ENCODE peak calls at places on chromosomes 1 and 21, in nine cellular contexts. One of them, this sample, is unnamed.

GRCh38 chr1:218967836-218968235 is 205.8 kb upstream of the LYPLAL1 start:
- DNase-seq in A172: peak; percentile 85
- DNase-seq in psoas muscle: no peak
- DNase-seq in CD8-positive, alpha-beta T cell: no peak
- DNase-seq in NCI-H510A: no peak
- DNase-seq in fibroblast of the aortic adventitia: peak; percentile 12
- DNase-seq in NCI-H2227 treated with DMSO at 0.1 percent for 48 hours: no peak
- DNase-seq in Daoy: peak; percentile 15
- DNase-seq in ureter: no peak
- DNase-seq in this sample: peak; percentile 41

GRCh38 chr1:20964540-20965484 is 177.7 kb upstream of the HP1BP3 start:
- DNase-seq in A172: peak; percentile 0
- DNase-seq in psoas muscle: no peak
- DNase-seq in CD8-positive, alpha-beta T cell: no peak
- DNase-seq in NCI-H510A: no peak
- DNase-seq in fibroblast of the aortic adventitia: peak; percentile 35
- DNase-seq in NCI-H2227 treated with DMSO at 0.1 percent for 48 hours: no peak
- DNase-seq in Daoy: no peak
- DNase-seq in ureter: no peak
- DNase-seq in this sample: no peak

GRCh38 chr1:214476958-214477870 is 74.2 kb downstream of the PTPN14 start:
- DNase-seq in A172: no peak
- DNase-seq in psoas muscle: no peak
- DNase-seq in CD8-positive, alpha-beta T cell: no peak
- DNase-seq in NCI-H510A: no peak
- DNase-seq in fibroblast of the aortic adventitia: peak; percentile 92
- DNase-seq in NCI-H2227 treated with DMSO at 0.1 percent for 48 hours: no peak
- DNase-seq in Daoy: peak; percentile 83
- DNase-seq in ureter: no peak
- DNase-seq in this sample: peak; percentile 81

GRCh38 chr21:14545906-14546480 is at the start of gene SAMSN1:
- DNase-seq in A172: no peak
- DNase-seq in psoas muscle: no peak
- DNase-seq in CD8-positive, alpha-beta T cell: peak; percentile 37
- DNase-seq in NCI-H510A: no peak
- DNase-seq in fibroblast of the aortic adventitia: peak; percentile 33
- DNase-seq in NCI-H2227 treated with DMSO at 0.1 percent for 48 hours: no peak
- DNase-seq in Daoy: no peak
- DNase-seq in ureter: no peak
- DNase-seq in this sample: peak; percentile 45

GRCh38 chr1:200150721-200151120 is 123.2 kb downstream of the NR5A2 start:
- DNase-seq in A172: peak; percentile 82
- DNase-seq in psoas muscle: no peak
- DNase-seq in CD8-positive, alpha-beta T cell: no peak
- DNase-seq in NCI-H510A: no peak
- DNase-seq in fibroblast of the aortic adventitia: peak; percentile 72
- DNase-seq in NCI-H2227 treated with DMSO at 0.1 percent for 48 hours: no peak
- DNase-seq in Daoy: peak; percentile 79
- DNase-seq in ureter: no peak
- DNase-seq in this sample: peak; percentile 61

GRCh38 chr21:16532841-16533240 is 803.1 kb downstream of the USP25 start:
- DNase-seq in A172: peak; percentile 25
- DNase-seq in psoas muscle: no peak
- DNase-seq in CD8-positive, alpha-beta T cell: no peak
- DNase-seq in NCI-H510A: no peak
- DNase-seq in fibroblast of the aortic adventitia: peak; percentile 74
- DNase-seq in NCI-H2227 treated with DMSO at 0.1 percent for 48 hours: no peak
- DNase-seq in Daoy: no peak
- DNase-seq in ureter: no peak
- DNase-seq in this sample: peak; percentile 66

GRCh38 chr1:25641931-25642611 is 25.5 kb downstream of the MAN1C1 start:
- DNase-seq in A172: no peak
- DNase-seq in psoas muscle: no peak
- DNase-seq in CD8-positive, alpha-beta T cell: no peak
- DNase-seq in NCI-H510A: no peak
- DNase-seq in fibroblast of the aortic adventitia: peak; percentile 74
- DNase-seq in NCI-H2227 treated with DMSO at 0.1 percent for 48 hours: no peak
- DNase-seq in Daoy: no peak
- DNase-seq in ureter: no peak
- DNase-seq in this sample: peak; percentile 54

GRCh38 chr1:30906631-30907389 is 1.7 kb downstream of the SDC3 start:
- DNase-seq in A172: no peak
- DNase-seq in psoas muscle: no peak
- DNase-seq in CD8-positive, alpha-beta T cell: no peak
- DNase-seq in NCI-H510A: no peak
- DNase-seq in fibroblast of the aortic adventitia: no peak
- DNase-seq in NCI-H2227 treated with DMSO at 0.1 percent for 48 hours: no peak
- DNase-seq in Daoy: no peak
- DNase-seq in ureter: no peak
- DNase-seq in this sample: no peak

GRCh38 chr1:179137623-179138235 is 55.9 kb downstream of the TOR3A start:
- DNase-seq in A172: no peak
- DNase-seq in psoas muscle: no peak
- DNase-seq in CD8-positive, alpha-beta T cell: no peak
- DNase-seq in NCI-H510A: no peak
- DNase-seq in fibroblast of the aortic adventitia: peak; percentile 63
- DNase-seq in NCI-H2227 treated with DMSO at 0.1 percent for 48 hours: no peak
- DNase-seq in Daoy: no peak
- DNase-seq in ureter: no peak
- DNase-seq in this sample: peak; percentile 56

GRCh38 chr1:213724640-213725536 is 262.9 kb upstream of the PROX1 start:
- DNase-seq in A172: peak; percentile 67
- DNase-seq in psoas muscle: peak; percentile 55
- DNase-seq in CD8-positive, alpha-beta T cell: no peak
- DNase-seq in NCI-H510A: no peak
- DNase-seq in fibroblast of the aortic adventitia: peak; percentile 8
- DNase-seq in NCI-H2227 treated with DMSO at 0.1 percent for 48 hours: no peak
- DNase-seq in Daoy: peak; percentile 37
- DNase-seq in ureter: no peak
- DNase-seq in this sample: peak; percentile 21

GRCh38 chr21:25838809-25839208 is 104.0 kb downstream of the GABPA start:
- DNase-seq in A172: no peak
- DNase-seq in psoas muscle: no peak
- DNase-seq in CD8-positive, alpha-beta T cell: no peak
- DNase-seq in NCI-H510A: no peak
- DNase-seq in fibroblast of the aortic adventitia: peak; percentile 39
- DNase-seq in NCI-H2227 treated with DMSO at 0.1 percent for 48 hours: no peak
- DNase-seq in Daoy: peak; percentile 16
- DNase-seq in ureter: no peak
- DNase-seq in this sample: no peak

GRCh38 chr1:48916121-48917069 is 139.7 kb upstream of the BEND5 start:
- DNase-seq in A172: peak; percentile 49
- DNase-seq in psoas muscle: no peak
- DNase-seq in CD8-positive, alpha-beta T cell: no peak
- DNase-seq in NCI-H510A: peak; percentile 18
- DNase-seq in fibroblast of the aortic adventitia: peak; percentile 80
- DNase-seq in NCI-H2227 treated with DMSO at 0.1 percent for 48 hours: no peak
- DNase-seq in Daoy: peak; percentile 43
- DNase-seq in ureter: no peak
- DNase-seq in this sample: peak; percentile 80

GRCh38 chr1:33047839-33048305 is 11.2 kb upstream of the AK2 start:
- DNase-seq in A172: no peak
- DNase-seq in psoas muscle: no peak
- DNase-seq in CD8-positive, alpha-beta T cell: no peak
- DNase-seq in NCI-H510A: no peak
- DNase-seq in fibroblast of the aortic adventitia: peak; percentile 59
- DNase-seq in NCI-H2227 treated with DMSO at 0.1 percent for 48 hours: no peak
- DNase-seq in Daoy: no peak
- DNase-seq in ureter: no peak
- DNase-seq in this sample: peak; percentile 27

GRCh38 chr1:159247266-159247665 is 42.6 kb downstream of the ACKR1 start:
- DNase-seq in A172: no peak
- DNase-seq in psoas muscle: no peak
- DNase-seq in CD8-positive, alpha-beta T cell: no peak
- DNase-seq in NCI-H510A: no peak
- DNase-seq in fibroblast of the aortic adventitia: no peak
- DNase-seq in NCI-H2227 treated with DMSO at 0.1 percent for 48 hours: no peak
- DNase-seq in Daoy: no peak
- DNase-seq in ureter: no peak
- DNase-seq in this sample: peak; percentile 14

GRCh38 chr1:88935522-88936222 is 44.3 kb upstream of the GTF2B start:
- DNase-seq in A172: no peak
- DNase-seq in psoas muscle: no peak
- DNase-seq in CD8-positive, alpha-beta T cell: no peak
- DNase-seq in NCI-H510A: no peak
- DNase-seq in fibroblast of the aortic adventitia: peak; percentile 63
- DNase-seq in NCI-H2227 treated with DMSO at 0.1 percent for 48 hours: peak; percentile 52
- DNase-seq in Daoy: peak; percentile 46
- DNase-seq in ureter: no peak
- DNase-seq in this sample: peak; percentile 64

GRCh38 chr1:67019600-67020136 is 34.3 kb downstream of the SLC35D1 start:
- DNase-seq in A172: peak; percentile 30
- DNase-seq in psoas muscle: no peak
- DNase-seq in CD8-positive, alpha-beta T cell: no peak
- DNase-seq in NCI-H510A: no peak
- DNase-seq in fibroblast of the aortic adventitia: peak; percentile 92
- DNase-seq in NCI-H2227 treated with DMSO at 0.1 percent for 48 hours: no peak
- DNase-seq in Daoy: peak; percentile 83
- DNase-seq in ureter: no peak
- DNase-seq in this sample: peak; percentile 74

GRCh38 chr1:54499097-54500029 is 48.7 kb upstream of the ACOT11 start:
- DNase-seq in A172: no peak
- DNase-seq in psoas muscle: no peak
- DNase-seq in CD8-positive, alpha-beta T cell: no peak
- DNase-seq in NCI-H510A: no peak
- DNase-seq in fibroblast of the aortic adventitia: peak; percentile 34
- DNase-seq in NCI-H2227 treated with DMSO at 0.1 percent for 48 hours: no peak
- DNase-seq in Daoy: peak; percentile 59
- DNase-seq in ureter: no peak
- DNase-seq in this sample: peak; percentile 47

GRCh38 chr1:231420299-231420958 is 1.7 kb downstream of the EGLN1 start:
- DNase-seq in A172: peak; percentile 41
- DNase-seq in psoas muscle: no peak
- DNase-seq in CD8-positive, alpha-beta T cell: no peak
- DNase-seq in NCI-H510A: no peak
- DNase-seq in fibroblast of the aortic adventitia: peak; percentile 52
- DNase-seq in NCI-H2227 treated with DMSO at 0.1 percent for 48 hours: no peak
- DNase-seq in Daoy: peak; percentile 27
- DNase-seq in ureter: no peak
- DNase-seq in this sample: peak; percentile 45

GRCh38 chr21:35206141-35207125 is 157.3 kb upstream of the RUNX1 start:
- DNase-seq in A172: peak; percentile 92
- DNase-seq in psoas muscle: peak; percentile 36
- DNase-seq in CD8-positive, alpha-beta T cell: no peak
- DNase-seq in NCI-H510A: no peak
- DNase-seq in fibroblast of the aortic adventitia: no peak
- DNase-seq in NCI-H2227 treated with DMSO at 0.1 percent for 48 hours: no peak
- DNase-seq in Daoy: peak; percentile 82
- DNase-seq in ureter: no peak
- DNase-seq in this sample: no peak

This sample was measured in fibroblast of pulmonary artery.